ENCODE peak calls at places on chromosomes 16 and 17, in nine cellular contexts. F is GM23338, P is uterus, I is GM12878, Y is upper lobe of left lung, N is heart left ventricle, X is fibroblast of lung, L is tibial nerve, Z is sigmoid colon. D is an unnamed sample. For H3K4me1 and H3K36me3, the result is how much of the 10 kb centered on the place peaks cover.

GRCh38 chr17:48503747-48504146 is 27.1 kb downstream of the HOXB1 start:
- DNase-seq in F (no peak), N (no peak), Z (no peak), P (no peak), Y (no peak), I (no peak), X (no peak), L (no peak), D (no peak)

GRCh38 chr16:13607289-13607688 is 312.7 kb upstream of the ERCC4 start:
- DNase-seq in Z (no peak), Y (no peak), F (no peak), P (no peak), I (no peak), X (no peak), N (no peak), L (no peak), D (no peak)

GRCh38 chr17:52128721-52129120 is 29.8 kb downstream of the CA10 start:
- DNase-seq in X (no peak), Y (no peak), I (no peak), Z (no peak), P (no peak), F (no peak), N (no peak), L (no peak), D (no peak)

GRCh38 chr16:3276679-3277078 is 6.6 kb upstream of the ZNF263 start:
- DNase-seq in F (no peak), I (no peak), N (no peak), Y (no peak), Z (no peak), X (no peak), P (no peak), L (no peak), D (no peak)

GRCh38 chr17:22507823-22508222 is 815.5 kb downstream of the KCNJ18 start:
- DNase-seq in X (no peak), Y (no peak), Z (no peak), N (no peak), L (no peak), I (no peak), P (no peak), F (no peak), D (no peak)

GRCh38 chr17:5610956-5611355 is 26.6 kb upstream of the NLRP1 start:
- DNase-seq in L (peak), P (no peak), Z (no peak), I (no peak), X (no peak), Y (peak), F (no peak), N (no peak), D (no peak)

GRCh38 chr17:57707892-57708291 is 37.2 kb downstream of the CCDC182 start:
- DNase-seq in F (peak), L (no peak), X (peak), N (no peak), I (no peak), Y (no peak), P (no peak), Z (no peak), D (no peak)

GRCh38 chr17:79071161-79071560 is 3.5 kb upstream of the ENGASE start:
- DNase-seq in L (no peak), Z (peak), N (no peak), F (no peak), X (no peak), P (no peak), Y (no peak), I (no peak), D (no peak)

GRCh38 chr16:11742041-11742535 is 569 bp downstream of the TXNDC11 start:
- DNase-seq in I (no peak), X (peak), L (peak), P (peak), F (no peak), Z (peak), Y (peak), N (peak), D (peak)

GRCh38 chr16:14300631-14301149 is 229.6 kb downstream of the MRTFB start:
- DNase-seq in X (peak), L (peak), Y (peak), P (peak), I (no peak), Z (peak), F (peak), N (peak), D (peak)

DNA sequence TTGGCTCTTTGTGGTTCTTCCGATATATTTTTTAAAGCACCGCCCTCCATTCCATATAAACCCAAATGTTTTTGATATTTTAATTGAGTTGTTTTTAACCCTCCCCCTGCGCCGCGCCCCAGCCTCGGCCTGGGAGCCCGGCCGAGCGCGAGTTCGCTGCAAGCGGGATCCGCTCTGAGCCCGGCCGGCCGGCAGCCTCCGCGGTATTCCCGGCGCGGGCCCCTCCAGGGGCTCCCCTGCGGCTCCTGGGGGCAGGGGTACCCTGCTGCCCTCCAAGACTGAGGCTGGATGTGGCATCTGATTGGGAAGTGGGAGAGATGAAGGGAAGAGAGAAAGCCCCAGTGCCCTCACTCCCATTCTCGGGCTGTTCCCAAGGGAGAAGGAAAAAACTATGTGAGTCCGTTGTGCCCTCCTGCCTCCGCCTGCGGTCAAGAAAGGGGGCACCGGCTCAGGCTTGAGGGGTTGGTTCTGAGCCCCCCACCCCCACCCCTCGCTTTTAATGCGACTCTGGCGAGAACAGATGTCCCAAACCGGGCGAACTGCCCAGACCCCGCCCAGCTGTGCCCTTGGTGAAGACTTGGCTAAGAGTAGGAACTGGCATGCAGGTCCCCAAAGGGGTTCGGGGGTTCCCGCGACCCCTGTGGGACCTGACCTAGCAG is 8.6 kb downstream of the NEUROD2 start:
- DNase-seq in X (no peak), N (no peak), L (no peak), Z (no peak), P (no peak), Y (no peak), F (peak), I (no peak), D (no peak)
- H3K4me3 ChIP-seq in X (no peak), N (no peak), L (no peak), Z (no peak), P (no peak), Y (no peak), F (peak), I (no peak), D (no peak)

GRCh38 chr17:81392909-81393654 is 2.2 kb upstream of the BAHCC1 start:
- DNase-seq in P (no peak), I (no peak), X (peak), Y (no peak), Z (no peak), F (peak), N (no peak), L (no peak), D (no peak)
- H3K4me1 ChIP-seq in P (under half), I (under half), X (under half), Y (half or more), Z (under half), F (half or more), N (half or more), L (under half), D (under half)

GRCh38 chr16:28982418-28982817 is 2.4 kb upstream of the LAT start:
- DNase-seq in I (no peak), Z (no peak), X (no peak), F (no peak), L (no peak), P (no peak), Y (no peak), N (no peak), D (no peak)
- H3K36me3 ChIP-seq in I (under half), Z (under half), X (under half), F (under half), L (under half), P (under half), Y (half or more), N (under half), D (under half)

DNA sequence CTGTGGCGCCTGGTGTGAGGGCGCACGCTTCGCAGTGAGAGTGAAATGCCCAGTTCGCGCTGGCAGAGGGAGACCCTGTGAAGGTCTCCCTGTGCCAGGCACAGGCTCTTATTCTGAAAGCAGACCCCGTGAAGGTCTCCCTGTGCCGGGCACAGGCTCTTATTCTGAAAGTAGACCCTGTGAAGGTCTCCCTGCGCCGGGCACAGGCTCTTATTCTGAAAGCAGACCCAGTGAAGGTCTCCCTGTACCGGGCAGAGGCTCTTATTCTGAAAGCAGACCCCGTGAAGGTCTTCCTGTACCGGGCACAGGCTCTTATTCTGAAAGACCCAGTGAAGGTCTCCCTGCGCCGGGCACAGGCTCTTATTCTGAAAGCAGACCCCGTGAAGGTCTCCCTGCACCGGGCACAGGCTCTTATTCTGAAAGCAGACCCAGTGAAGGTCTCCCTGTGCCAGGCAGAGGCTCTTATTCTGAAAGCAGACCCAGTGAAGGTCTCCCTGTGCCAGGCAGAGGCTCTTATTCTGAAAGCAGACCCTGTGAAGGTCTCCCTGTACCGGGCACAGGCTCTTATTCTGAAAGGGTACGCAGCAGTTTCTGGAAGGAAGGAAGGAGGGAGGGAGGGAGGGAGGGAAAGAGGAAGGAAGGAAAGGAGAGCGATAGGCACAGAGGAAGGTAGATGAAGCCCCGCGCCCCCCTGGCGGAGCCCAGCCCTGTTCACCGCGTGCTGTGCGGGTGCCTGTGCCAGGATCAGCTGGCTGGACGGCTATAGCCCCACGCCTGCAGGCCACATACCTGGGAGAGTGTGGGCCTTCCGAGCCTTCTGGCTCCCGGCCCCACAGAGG is 55.3 kb downstream of the WDR45B start:
- DNase-seq in X (peak), Z (peak), F (peak), L (peak), I (peak), N (no peak), Y (peak), P (peak), D (peak)
- H3K4me3 ChIP-seq in X (peak), Z (peak), F (peak), L (peak), I (peak), N (peak), Y (peak), P (peak), D (peak)

GRCh38 chr17:998111-998510 is 1.2 kb downstream of the TIMM22 start:
- DNase-seq in P (no peak), Z (no peak), X (no peak), N (peak), I (no peak), Y (no peak), F (no peak), L (no peak), D (no peak)

GRCh38 chr17:1002771-1003555 is 6.0 kb downstream of the TIMM22 start:
- DNase-seq in N (no peak), L (no peak), I (no peak), P (no peak), Y (no peak), F (no peak), Z (no peak), X (peak), D (no peak)

GRCh38 chr17:1001640-1002411 is 4.9 kb downstream of the TIMM22 start:
- DNase-seq in Y (no peak), F (no peak), Z (no peak), L (peak), N (peak), I (no peak), X (peak), P (no peak), D (no peak)

GRCh38 chr17:1002412-1002753 is 5.5 kb downstream of the TIMM22 start:
- DNase-seq in L (no peak), N (no peak), I (no peak), P (no peak), Z (no peak), X (peak), Y (no peak), F (no peak), D (no peak)

DNA sequence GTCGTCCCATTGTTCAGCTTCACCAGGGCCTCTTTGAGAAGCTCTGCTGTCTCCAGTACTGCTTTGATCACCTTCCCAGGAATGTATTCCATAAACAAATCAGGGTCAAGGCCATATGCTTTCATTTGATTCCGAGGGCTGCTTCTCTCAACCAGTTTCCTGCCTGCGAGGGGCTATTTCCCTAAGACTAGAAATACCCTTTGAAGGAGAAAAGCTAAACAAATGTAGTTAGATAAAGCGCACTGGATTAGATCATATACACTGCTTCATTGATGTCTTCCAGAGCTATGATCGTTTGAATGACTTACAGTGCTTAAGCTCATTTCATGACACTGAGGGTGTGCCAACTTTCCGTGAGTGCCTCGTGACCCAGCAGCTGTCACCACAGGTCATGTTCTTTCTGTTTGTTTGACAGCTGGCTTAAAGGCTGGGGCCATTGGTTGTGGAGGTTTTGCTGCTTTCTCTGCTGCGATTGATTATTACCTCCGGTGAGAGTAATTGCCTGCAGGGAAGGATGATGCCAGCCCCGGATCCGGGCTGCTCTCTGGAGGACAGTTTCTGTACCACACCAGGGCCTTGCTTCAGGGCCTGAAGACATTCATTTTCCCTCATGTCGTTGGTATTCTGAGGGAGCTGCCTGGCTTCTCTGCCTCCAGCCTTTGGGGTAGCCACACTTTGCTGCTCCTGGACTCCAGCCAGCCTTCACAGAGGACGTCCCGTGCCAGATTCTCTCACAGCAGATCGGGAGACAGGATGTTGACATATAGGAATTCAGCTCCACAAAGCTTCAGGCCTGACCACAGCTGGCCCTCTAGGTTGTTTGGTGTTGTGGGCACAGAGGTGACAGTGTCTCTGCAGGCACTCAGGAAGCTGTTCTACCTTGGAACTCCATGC is 3.9 kb downstream of the TIMM22 start:
- DNase-seq in X (peak), Y (no peak), F (no peak), L (no peak), N (peak), Z (no peak), I (no peak), P (no peak), D (no peak)
- H3K4me1 ChIP-seq in X (half or more), Y (half or more), F (under half), L (under half), N (half or more), Z (under half), I (under half), P (under half), D (under half)

GRCh38 chr16:48261569-48261968 is 14.2 kb upstream of the ABCC11 start:
- DNase-seq in N (no peak), Y (no peak), Z (no peak), F (no peak), I (no peak), X (no peak), L (no peak), P (no peak), D (no peak)
- H3K36me3 ChIP-seq in N (under half), Y (half or more), Z (under half), F (under half), I (under half), X (under half), L (under half), P (under half), D (under half)

GRCh38 chr17:3472137-3472536 is 518 bp upstream of the SPATA22 start:
- DNase-seq in X (no peak), L (no peak), I (no peak), P (no peak), Z (no peak), Y (no peak), N (no peak), F (no peak), D (no peak)
- H3K4me3 ChIP-seq in X (no peak), L (no peak), I (no peak), P (no peak), Z (no peak), Y (no peak), N (no peak), F (no peak), D (no peak)

DNA sequence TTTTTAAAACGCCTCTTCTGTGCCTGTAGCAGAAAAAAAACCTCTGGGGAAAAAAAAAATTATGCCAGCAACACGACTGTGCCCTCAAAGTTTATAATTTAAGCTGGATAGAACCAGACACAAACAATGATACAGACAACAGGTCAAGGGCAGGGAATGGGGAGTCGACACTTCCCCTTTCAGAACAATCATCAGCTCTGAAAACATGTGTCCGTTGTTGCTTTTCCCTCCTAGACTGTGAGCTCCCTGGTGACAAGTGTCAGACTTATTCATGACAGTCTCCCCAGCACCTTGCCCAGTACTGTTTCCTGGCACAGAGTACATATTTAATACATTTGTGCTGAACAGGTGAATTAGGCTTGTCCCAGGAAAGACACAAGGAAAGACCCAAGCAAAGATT is 178.3 kb downstream of the SOX9 start:
- DNase-seq in I (peak), N (no peak), L (no peak), X (no peak), Z (no peak), P (no peak), F (no peak), Y (no peak), D (no peak)
- H3K4me1 ChIP-seq in I (under half), N (under half), L (under half), X (under half), Z (under half), P (under half), F (under half), Y (under half), D (under half)

D was measured in HAP-1.